ENCODE peak calls at places on chromosomes 7 and 10, in six cellular contexts. J, W, I, F, S and T are unnamed samples.

GRCh38 chr10:5449823-5450222 is 37.5 kb downstream of the NET1 start:
- DNase-seq in J (no peak), W (no peak), I (no peak), F (no peak), S (peak), T (no peak)

GRCh38 chr10:76382381-76382851 is 951.0 kb downstream of the LRMDA start:
- DNase-seq in J (no peak), W (no peak), I (no peak), F (no peak), S (no peak), T (no peak)

GRCh38 chr10:93745411-93746065 is 12.2 kb upstream of the LGI1 start:
- DNase-seq in J (peak), W (peak), I (no peak), F (no peak), S (peak), T (peak)

GRCh38 chr7:32206987-32207386 is 136.8 kb upstream of the PDE1C start:
- DNase-seq in J (no peak), W (no peak), I (no peak), F (no peak), S (peak), T (peak)

GRCh38 chr10:91798736-91799579 is 732 bp downstream of the TNKS2 start:
- DNase-seq in J (peak), W (peak), I (peak), F (no peak), S (peak), T (peak)

GRCh38 chr10:50850576-50851340 is 34.7 kb downstream of the A1CF start:
- DNase-seq in J (no peak), W (no peak), I (no peak), F (no peak), S (peak), T (peak)

GRCh38 chr7:111050885-111051416 is 40.0 kb upstream of the LRRN3 start:
- DNase-seq in J (no peak), W (no peak), I (no peak), F (no peak), S (no peak), T (no peak)

GRCh38 chr7:155576416-155576815 is 30.1 kb upstream of the CNPY1 start:
- DNase-seq in J (no peak), W (no peak), I (no peak), F (no peak), S (no peak), T (no peak)

GRCh38 chr7:5677538-5678294 is 103.7 kb downstream of the RNF216 start:
- DNase-seq in J (peak), W (peak), I (peak), F (no peak), S (peak), T (peak)

GRCh38 chr10:22615819-22616499 is 98.4 kb downstream of the PIP4K2A start:
- DNase-seq in J (no peak), W (peak), I (no peak), F (no peak), S (no peak), T (no peak)

GRCh38 chr10:78305311-78305710 is 271.6 kb downstream of the RPS24 start:
- DNase-seq in J (no peak), W (no peak), I (no peak), F (no peak), S (no peak), T (no peak)

GRCh38 chr7:92359801-92360200 is 87.5 kb upstream of the GATAD1 start:
- DNase-seq in J (no peak), W (no peak), I (no peak), F (no peak), S (no peak), T (no peak)

GRCh38 chr7:133344275-133344674 is 91.4 kb downstream of the EXOC4 start:
- DNase-seq in J (no peak), W (no peak), I (no peak), F (no peak), S (no peak), T (peak)

GRCh38 chr7:55573526-55573925 is 1.2 kb upstream of the VOPP1 start:
- DNase-seq in J (no peak), W (no peak), I (no peak), F (no peak), S (no peak), T (no peak)

GRCh38 chr10:127937069-127937468 is 30.2 kb downstream of the PTPRE start:
- DNase-seq in J (no peak), W (no peak), I (no peak), F (no peak), S (no peak), T (no peak)

GRCh38 chr10:132059760-132060508 is 5.8 kb upstream of the JAKMIP3 start:
- DNase-seq in J (no peak), W (no peak), I (no peak), F (no peak), S (no peak), T (no peak)

GRCh38 chr7:127892488-127893314 is 138.5 kb downstream of the LRRC4 start:
- DNase-seq in J (no peak), W (no peak), I (no peak), F (no peak), S (no peak), T (no peak)

GRCh38 chr7:81449105-81449504 is 320.7 kb downstream of the HGF start:
- DNase-seq in J (no peak), W (no peak), I (no peak), F (no peak), S (no peak), T (no peak)

GRCh38 chr10:117240730-117241529 is at the start of gene SLC18A2:
- DNase-seq in J (no peak), W (no peak), I (no peak), F (no peak), S (peak), T (no peak)

GRCh38 chr7:496528-497295 is 22.9 kb downstream of the PDGFA start:
- DNase-seq in J (no peak), W (no peak), I (no peak), F (no peak), S (no peak), T (no peak)

GRCh38 chr10:29266641-29267040 is 22.2 kb upstream of the LYZL1 start:
- DNase-seq in J (peak), W (no peak), I (no peak), F (no peak), S (peak), T (no peak)